ENCODE peak calls at places on chromosome 15, in eight cellular contexts. Z is K562, T is upper lobe of right lung, U is BJ, M is RWPE2, S is pancreas, R is psoas muscle, I is IMR-90. N is an unnamed sample. For H3K36me3, the result is how much of the 10 kb centered on the place peaks cover.

GRCh38 chr15:47603026-47603425 is 114.3 kb upstream of the SEMA6D start:
- DNase-seq in Z (no peak), T (no peak), U (no peak), M (no peak), S (no peak), R (no peak), I (peak), N (no peak)

GRCh38 chr15:52652984-52653383 is 26.2 kb downstream of the ATOSA start:
- DNase-seq in Z (peak), T (no peak), U (peak), M (no peak), S (no peak), R (no peak), I (peak), N (no peak)

GRCh38 chr15:42836251-42836650 is 84.3 kb downstream of the TTBK2 start:
- DNase-seq in Z (no peak), T (no peak), U (no peak), M (no peak), S (no peak), R (no peak), I (no peak), N (no peak)

GRCh38 chr15:34644061-34644460 is 60.6 kb upstream of the GOLGA8B start:
- DNase-seq in Z (no peak), T (no peak), U (peak), M (no peak), S (no peak), R (no peak), I (peak), N (no peak)

GRCh38 chr15:90002428-90002844 is 1.3 kb downstream of the ZNF710 start:
- DNase-seq in Z (peak), T (peak), U (no peak), M (peak), S (peak), R (peak), I (peak), N (peak)

GRCh38 chr15:95663156-95663831 is 667.2 kb upstream of the NR2F2 start:
- DNase-seq in Z (no peak), T (no peak), U (peak), M (no peak), S (no peak), R (no peak), I (peak), N (no peak)

GRCh38 chr15:43238691-43239131 is 17.9 kb upstream of the EPB42 start:
- DNase-seq in Z (peak), T (no peak), U (no peak), M (no peak), S (no peak), R (no peak), I (no peak), N (no peak)

GRCh38 chr15:63368503-63368902 is 13.1 kb downstream of the CA12 start:
- DNase-seq in Z (no peak), T (no peak), U (no peak), M (no peak), S (no peak), R (no peak), I (no peak), N (no peak)

GRCh38 chr15:64144565-64145281 is 6.8 kb upstream of the SNX22 start:
- DNase-seq in Z (peak), T (peak), U (no peak), M (no peak), S (no peak), R (no peak), I (no peak), N (peak)

GRCh38 chr15:79629687-79630086 is 197.6 kb downstream of the MINAR1 start:
- DNase-seq in Z (no peak), T (no peak), U (no peak), M (no peak), S (no peak), R (no peak), I (peak), N (no peak)

GRCh38 chr15:90360746-90361145 is 8.7 kb downstream of the ZNF774 start:
- DNase-seq in Z (no peak), T (no peak), U (no peak), M (no peak), S (no peak), R (no peak), I (no peak), N (no peak)

GRCh38 chr15:93088200-93088980 is 621 bp downstream of the RGMA start:
- DNase-seq in Z (no peak), T (peak), U (no peak), M (no peak), S (no peak), R (peak), I (no peak), N (peak)

GRCh38 chr15:31081568-31082250 is 19.8 kb downstream of the TRPM1 start:
- DNase-seq in Z (no peak), T (no peak), U (no peak), M (no peak), S (peak), R (no peak), I (no peak), N (no peak)

GRCh38 chr15:63502843-63503738 is 1.3 kb upstream of the USP3 start:
- DNase-seq in Z (peak), T (peak), U (peak), M (peak), S (peak), R (peak), I (peak), N (peak)

GRCh38 chr15:57640935-57641682 is 49.4 kb downstream of the MYZAP start:
- DNase-seq in Z (peak), T (no peak), U (no peak), M (no peak), S (no peak), R (no peak), I (peak), N (no peak)

GRCh38 chr15:72758195-72758594 is 25.4 kb downstream of the ADPGK start:
- DNase-seq in Z (no peak), T (no peak), U (peak), M (no peak), S (no peak), R (no peak), I (peak), N (no peak)

GRCh38 chr15:52464478-52464877 is 64.2 kb downstream of the MYO5A start:
- DNase-seq in Z (no peak), T (no peak), U (no peak), M (no peak), S (no peak), R (no peak), I (no peak), N (peak)

GRCh38 chr15:67927501-67928156 is 87.8 kb upstream of the RNU6-1 start:
- DNase-seq in Z (peak), T (peak), U (peak), M (no peak), S (peak), R (no peak), I (peak), N (no peak)

GRCh38 chr15:94587071-94587470 is 355.7 kb downstream of the MCTP2 start:
- DNase-seq in Z (no peak), T (no peak), U (no peak), M (no peak), S (no peak), R (no peak), I (no peak), N (no peak)

GRCh38 chr15:66702770-66703539 is 919 bp downstream of the SMAD6 start:
- DNase-seq in Z (no peak), T (peak), U (no peak), M (no peak), S (peak), R (peak), I (no peak), N (peak)

GRCh38 chr15:83733206-83733605 is 79.3 kb downstream of the ADAMTSL3 start:
- DNase-seq in Z (no peak), T (no peak), U (no peak), M (peak), S (no peak), R (no peak), I (peak), N (no peak)

GRCh38 chr15:66196565-66196964 is 57.0 kb downstream of the MEGF11 start:
- DNase-seq in Z (no peak), T (no peak), U (no peak), M (no peak), S (no peak), R (no peak), I (peak), N (no peak)

GRCh38 chr15:78055923-78056713 is 21.4 kb downstream of the TBC1D2B start:
- DNase-seq in Z (no peak), T (no peak), U (no peak), M (no peak), S (no peak), R (no peak), I (no peak), N (no peak)

GRCh38 chr15:40454904-40455391 is 14.2 kb downstream of the BAHD1 start:
- DNase-seq in Z (peak), T (no peak), U (no peak), M (no peak), S (no peak), R (no peak), I (peak), N (no peak)

GRCh38 chr15:89576417-89576773 is 1.1 kb downstream of the TICRR start:
- DNase-seq in Z (no peak), T (no peak), U (no peak), M (no peak), S (no peak), R (no peak), I (peak), N (no peak)

GRCh38 chr15:67176195-67176971 is 78.1 kb downstream of the AAGAB start:
- DNase-seq in Z (no peak), T (peak), U (no peak), M (no peak), S (no peak), R (peak), I (no peak), N (no peak)

GRCh38 chr15:58521293-58521991 is 89.7 kb downstream of the LIPC start:
- DNase-seq in Z (peak), T (peak), U (no peak), M (peak), S (peak), R (peak), I (peak), N (no peak)

GRCh38 chr15:74835312-74835823 is 7.6 kb downstream of the ULK3 start:
- DNase-seq in Z (peak), T (peak), U (no peak), M (no peak), S (peak), R (peak), I (peak), N (no peak)

GRCh38 chr15:40059821-40060220 is 20.8 kb upstream of the SRP14 start:
- DNase-seq in Z (no peak), T (no peak), U (no peak), M (peak), S (no peak), R (no peak), I (no peak), N (no peak)

GRCh38 chr15:57504599-57504940 is 87.1 kb upstream of the MYZAP start:
- DNase-seq in Z (no peak), T (no peak), U (no peak), M (no peak), S (no peak), R (no peak), I (no peak), N (no peak)

GRCh38 chr15:76514292-76514691 is 177.7 kb downstream of the ISL2 start:
- DNase-seq in Z (no peak), T (no peak), U (no peak), M (no peak), S (no peak), R (no peak), I (no peak), N (no peak)

GRCh38 chr15:89367485-89368451 is 33.1 kb upstream of the POLG start:
- DNase-seq in Z (peak), T (no peak), U (no peak), M (peak), S (no peak), R (no peak), I (no peak), N (no peak)

GRCh38 chr15:48702569-48703239 is 57.2 kb upstream of the FBN1 start:
- DNase-seq in Z (no peak), T (no peak), U (no peak), M (no peak), S (no peak), R (no peak), I (no peak), N (no peak)

GRCh38 chr15:87981969-87982368 is 274.6 kb downstream of the NTRK3 start:
- DNase-seq in Z (no peak), T (no peak), U (no peak), M (no peak), S (no peak), R (no peak), I (no peak), N (no peak)

GRCh38 chr15:51575775-51576174 is 46.8 kb downstream of the DMXL2 start:
- DNase-seq in Z (no peak), T (no peak), U (no peak), M (no peak), S (no peak), R (no peak), I (no peak), N (no peak)

GRCh38 chr15:48388017-48388936 is 57.0 kb downstream of the DUT start:
- DNase-seq in Z (no peak), T (no peak), U (no peak), M (no peak), S (no peak), R (no peak), I (peak), N (no peak)

GRCh38 chr15:77118787-77119410 is 48.0 kb upstream of the TSPAN3 start:
- DNase-seq in Z (peak), T (no peak), U (peak), M (no peak), S (peak), R (no peak), I (peak), N (peak)

GRCh38 chr15:64893481-64894394 is 18.0 kb upstream of the ANKDD1A start:
- DNase-seq in Z (peak), T (peak), U (peak), M (peak), S (peak), R (peak), I (peak), N (peak)

GRCh38 chr15:79901958-79902357 is 5.1 kb upstream of the MTHFS start:
- DNase-seq in Z (no peak), T (no peak), U (no peak), M (no peak), S (no peak), R (no peak), I (no peak), N (peak)

GRCh38 chr15:101662203-101662602 is 10.0 kb upstream of the TM2D3 start:
- DNase-seq in Z (no peak), T (no peak), U (no peak), M (no peak), S (no peak), R (no peak), I (no peak), N (no peak)

GRCh38 chr15:101669744-101670143 is 17.6 kb upstream of the TM2D3 start:
- DNase-seq in Z (no peak), T (no peak), U (no peak), M (no peak), S (no peak), R (no peak), I (no peak), N (no peak)

GRCh38 chr15:101660005-101660404 is 7.8 kb upstream of the TM2D3 start:
- DNase-seq in Z (no peak), T (no peak), U (no peak), M (no peak), S (no peak), R (no peak), I (no peak), N (no peak)

GRCh38 chr15:101664303-101664913 is 12.2 kb upstream of the TM2D3 start:
- DNase-seq in Z (peak), T (no peak), U (no peak), M (no peak), S (no peak), R (no peak), I (no peak), N (no peak)
- TF ChIP-seq CTCF in Z (peak), T (no peak), U (peak), M (peak), S (no peak), R (no peak), I (peak), N (peak)

GRCh38 chr15:60356832-60357231 is 41.0 kb downstream of the ANXA2 start:
- DNase-seq in Z (no peak), T (no peak), U (no peak), M (no peak), S (no peak), R (no peak), I (no peak), N (no peak)
- H3K36me3 ChIP-seq in Z (half or more), T (half or more), U (under half), M (half or more), S (under half), R (under half), I (half or more), N (under half)

GRCh38 chr15:37764733-37765191 is 169.7 kb upstream of the TMCO5A start:
- DNase-seq in Z (peak), T (no peak), U (no peak), M (no peak), S (peak), R (no peak), I (peak), N (no peak)
- TF ChIP-seq CTCF in Z (peak), T (peak), U (peak), M (peak), S (peak), R (peak), I (peak), N (peak)

GRCh38 chr15:69172854-69173253 is 12.4 kb downstream of the GLCE start:
- DNase-seq in Z (no peak), T (no peak), U (no peak), M (no peak), S (no peak), R (no peak), I (no peak), N (no peak)
- H3K36me3 ChIP-seq in Z (under half), T (under half), U (under half), M (under half), S (under half), R (under half), I (under half), N (under half)

GRCh38 chr15:70100495-70101331 is 3.0 kb upstream of the TLE3 start:
- DNase-seq in Z (peak), T (peak), U (no peak), M (no peak), S (peak), R (peak), I (peak), N (peak)

GRCh38 chr15:70098461-70099166 is 897 bp upstream of the TLE3 start:
- DNase-seq in Z (peak), T (peak), U (no peak), M (no peak), S (peak), R (peak), I (no peak), N (peak)

GRCh38 chr15:70099167-70099965 is 1.6 kb upstream of the TLE3 start:
- DNase-seq in Z (peak), T (peak), U (peak), M (peak), S (peak), R (peak), I (peak), N (peak)

GRCh38 chr15:70101459-70102113 is 3.9 kb upstream of the TLE3 start:
- DNase-seq in Z (peak), T (no peak), U (no peak), M (no peak), S (peak), R (no peak), I (peak), N (no peak)

DNA sequence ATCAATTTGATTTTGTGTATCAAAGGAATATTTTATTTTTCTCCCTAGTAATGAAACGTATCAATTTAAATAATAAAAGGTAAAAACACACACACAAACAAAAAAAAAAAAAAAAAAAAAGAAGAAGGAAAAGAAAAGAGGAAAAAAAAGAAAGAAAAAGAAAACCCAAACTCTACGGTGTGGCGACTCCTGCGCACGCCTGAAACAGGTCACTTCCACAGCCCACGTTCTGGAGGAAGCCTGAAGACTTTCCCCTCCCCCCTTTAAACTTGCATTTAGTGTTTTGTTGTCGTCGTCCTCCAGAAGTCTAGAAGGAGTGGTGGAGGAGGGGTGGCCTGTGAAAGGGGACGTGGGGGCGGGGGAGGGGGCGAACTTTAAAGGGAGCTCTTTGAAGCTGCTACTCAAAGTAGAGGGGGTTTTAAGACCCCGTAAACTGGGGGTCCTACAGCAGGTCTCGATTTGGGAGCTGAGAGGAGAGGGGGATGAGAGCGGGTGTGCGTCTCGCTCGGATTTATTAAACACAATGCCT is 2.3 kb upstream of the TLE3 start:
- DNase-seq in Z (peak), T (no peak), U (no peak), M (no peak), S (no peak), R (no peak), I (no peak), N (no peak)
- TF ChIP-seq CTCF in Z (no peak), T (no peak), U (no peak), M (no peak), S (no peak), R (no peak), I (no peak), N (no peak)

GRCh38 chr15:29736745-29737023 is 85.6 kb downstream of the TJP1 start:
- DNase-seq in Z (no peak), T (no peak), U (no peak), M (no peak), S (peak), R (no peak), I (peak), N (no peak)
- H3K36me3 ChIP-seq in Z (half or more), T (half or more), U (under half), M (half or more), S (under half), R (under half), I (under half), N (under half)

GRCh38 chr15:99729920-99730319 is 3.3 kb downstream of the LYSMD4 start:
- DNase-seq in Z (peak), T (no peak), U (no peak), M (no peak), S (no peak), R (no peak), I (peak), N (no peak)
- TF ChIP-seq CTCF in Z (peak), T (peak), U (peak), M (peak), S (no peak), R (peak), I (peak), N (peak)

DNA sequence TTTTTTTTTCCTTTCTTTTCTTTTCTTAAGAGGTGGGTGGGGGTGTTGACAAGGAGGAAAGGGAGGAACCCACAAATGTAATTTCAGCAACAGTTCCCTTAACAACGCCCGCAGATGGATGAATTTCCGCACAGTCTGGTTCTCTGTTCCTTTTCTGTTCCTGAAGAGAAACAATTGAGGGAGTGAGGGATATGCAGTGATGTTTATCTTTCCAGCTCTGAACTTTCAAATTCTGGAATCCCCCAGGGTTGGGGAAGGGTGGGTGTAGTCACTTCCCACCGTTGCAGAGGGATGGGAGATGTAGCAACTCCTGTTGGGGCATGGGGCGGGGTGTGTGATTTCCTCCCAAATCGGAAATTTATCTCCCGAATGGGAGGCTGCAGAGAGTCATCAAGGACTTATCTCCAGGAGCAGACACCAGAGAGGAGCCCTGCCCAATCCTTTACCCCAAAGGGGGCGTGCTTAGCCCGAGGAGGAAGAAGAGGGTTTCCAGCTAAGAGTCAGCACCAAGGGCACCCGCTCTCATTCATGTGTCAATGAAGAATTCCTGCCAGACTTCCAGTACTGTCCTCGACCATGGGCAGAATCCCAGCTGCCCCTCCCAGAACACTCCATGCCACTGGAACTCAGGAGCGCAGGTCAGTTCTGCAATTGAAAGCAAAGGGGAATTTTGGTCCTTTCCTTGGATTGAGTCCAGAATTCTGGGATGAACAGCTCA is 35.0 kb upstream of the CFAP161 start:
- DNase-seq in Z (peak), T (no peak), U (no peak), M (no peak), S (no peak), R (peak), I (peak), N (no peak)
- H3K36me3 ChIP-seq in Z (under half), T (under half), U (under half), M (under half), S (under half), R (under half), I (under half), N (under half)

N was measured in GM06990.